ENCODE peak calls at places on chromosome 19, in six cellular contexts. O is AG08395; K is T-helper 1 cell; A is fibroblast of gingiva; Q is central memory CD4-positive, alpha-beta T cell; S is NCI-H1105. Y is an unnamed sample.

GRCh38 chr19:57395710-57396109 is 6.1 kb downstream of the ZNF548 start:
- DNase-seq in O (no peak), K (no peak), A (no peak), Q (no peak), S (no peak), Y (no peak)

GRCh38 chr19:48991823-48992570 is 1.1 kb downstream of the GYS1 start:
- DNase-seq in O (peak), K (no peak), A (peak), Q (no peak), S (no peak), Y (no peak)

GRCh38 chr19:33821871-33822270 is 25.2 kb downstream of the KCTD15 start:
- DNase-seq in O (no peak), K (no peak), A (no peak), Q (no peak), S (no peak), Y (no peak)

GRCh38 chr19:41323023-41323422 is 13.1 kb downstream of the CCDC97 start:
- DNase-seq in O (no peak), K (no peak), A (peak), Q (no peak), S (no peak), Y (no peak)

GRCh38 chr19:11418518-11419506 is at the start of gene RGL3:
- DNase-seq in O (peak), K (no peak), A (no peak), Q (no peak), S (peak), Y (no peak)

GRCh38 chr19:40507892-40508291 is 41.1 kb downstream of the SPTBN4 start:
- DNase-seq in O (no peak), K (no peak), A (no peak), Q (no peak), S (no peak), Y (no peak)

GRCh38 chr19:907183-907853 is 5.7 kb downstream of the R3HDM4 start:
- DNase-seq in O (no peak), K (no peak), A (no peak), Q (no peak), S (no peak), Y (no peak)

GRCh38 chr19:3543150-3544053 is 4.4 kb downstream of the TEKTIP1 start:
- DNase-seq in O (no peak), K (no peak), A (no peak), Q (no peak), S (no peak), Y (no peak)

GRCh38 chr19:48405850-48406249 is 12.4 kb downstream of the GRIN2D start:
- DNase-seq in O (no peak), K (no peak), A (no peak), Q (no peak), S (no peak), Y (no peak)

GRCh38 chr19:34306824-34307223 is 52.5 kb downstream of the GARRE1 start:
- DNase-seq in O (no peak), K (no peak), A (no peak), Q (no peak), S (no peak), Y (no peak)

GRCh38 chr19:10346509-10346908 is 7.1 kb upstream of the ICAM3 start:
- DNase-seq in O (no peak), K (no peak), A (peak), Q (no peak), S (no peak), Y (no peak)

GRCh38 chr19:19571387-19571786 is 33.3 kb downstream of the CILP2 start:
- DNase-seq in O (no peak), K (no peak), A (no peak), Q (no peak), S (no peak), Y (no peak)

GRCh38 chr19:14715841-14716240 is 26.0 kb downstream of the ZNF333 start:
- DNase-seq in O (no peak), K (no peak), A (no peak), Q (no peak), S (no peak), Y (no peak)